ENCODE peak calls at places on chromosomes 13 and 19, in ten cellular contexts. Y, Q, J, V, L, H, X, O, C and D are unnamed samples.

GRCh38 chr19:42275103-42275502 is 6.1 kb downstream of the CIC start:
- DNase-seq in Y (no peak), Q (no peak), J (no peak), V (no peak), L (no peak), H (no peak), X (no peak), O (no peak), C (no peak), D (no peak)

GRCh38 chr13:98746968-98747367 is 5.5 kb downstream of the SLC15A1 start:
- DNase-seq in Y (peak), Q (no peak), J (no peak), V (no peak), L (no peak), H (peak), X (no peak), O (no peak), C (no peak), D (no peak)

GRCh38 chr19:42254083-42254849 is 662 bp downstream of the ERF start:
- DNase-seq in Y (peak), Q (peak), J (peak), V (peak), L (peak), H (peak), X (peak), O (no peak), C (peak), D (peak)

GRCh38 chr19:19269952-19270694 is 3.0 kb downstream of the TM6SF2 start:
- DNase-seq in Y (no peak), Q (no peak), J (no peak), V (no peak), L (peak), H (no peak), X (no peak), O (no peak), C (no peak), D (no peak)

GRCh38 chr19:3133793-3134116 is 2.1 kb upstream of the GNA15 start:
- DNase-seq in Y (no peak), Q (no peak), J (no peak), V (no peak), L (peak), H (no peak), X (no peak), O (no peak), C (no peak), D (no peak)

GRCh38 chr13:38398810-38399493 is 49.3 kb downstream of the UFM1 start:
- DNase-seq in Y (no peak), Q (no peak), J (no peak), V (no peak), L (no peak), H (peak), X (peak), O (peak), C (peak), D (peak)

GRCh38 chr13:99383946-99384345 is 76.7 kb upstream of the GPR183 start:
- DNase-seq in Y (no peak), Q (no peak), J (no peak), V (no peak), L (no peak), H (no peak), X (no peak), O (no peak), C (no peak), D (no peak)

GRCh38 chr13:34432234-34432633 is 509.8 kb upstream of the NBEA start:
- DNase-seq in Y (no peak), Q (no peak), J (no peak), V (no peak), L (no peak), H (no peak), X (no peak), O (no peak), C (no peak), D (no peak)

GRCh38 chr19:51002542-51003311 is 1.3 kb upstream of the KLK8 start:
- DNase-seq in Y (peak), Q (no peak), J (no peak), V (no peak), L (no peak), H (peak), X (peak), O (no peak), C (peak), D (no peak)

GRCh38 chr13:21966014-21966413 is 295.1 kb downstream of the FGF9 start:
- DNase-seq in Y (no peak), Q (no peak), J (no peak), V (no peak), L (no peak), H (no peak), X (no peak), O (no peak), C (no peak), D (no peak)

GRCh38 chr13:32581177-32581786 is 5.0 kb upstream of the PDS5B start:
- DNase-seq in Y (no peak), Q (no peak), J (no peak), V (no peak), L (no peak), H (peak), X (peak), O (no peak), C (peak), D (no peak)

GRCh38 chr19:17405250-17406038 is at the start of gene BST2:
- DNase-seq in Y (peak), Q (no peak), J (peak), V (peak), L (peak), H (no peak), X (peak), O (no peak), C (peak), D (peak)

GRCh38 chr13:60689076-60689475 is 292.1 kb downstream of the TDRD3 start:
- DNase-seq in Y (no peak), Q (no peak), J (no peak), V (no peak), L (no peak), H (no peak), X (no peak), O (no peak), C (no peak), D (no peak)

GRCh38 chr19:3073159-3073563 is 10.9 kb upstream of the TLE5 start:
- DNase-seq in Y (peak), Q (no peak), J (no peak), V (no peak), L (no peak), H (no peak), X (peak), O (no peak), C (no peak), D (no peak)